ENCODE peak calls at places on chromosomes 2 and 18, in eight cellular contexts. One of them, this sample, is unnamed.
A peak's percentile ranks its signal among the peaks of the same experiment; 100 is the strongest.

GRCh38 chr2:106536490-106536889 is 49.3 kb downstream of the CD8B2 start:
- DNase-seq in left ventricle myocardium inferior: no peak
- DNase-seq in Panc1: no peak
- DNase-seq in IMR-90: no peak
- DNase-seq in HL-60: no peak
- DNase-seq in endodermal cell: no peak
- DNase-seq in CD8-positive, alpha-beta memory T cell: no peak
- DNase-seq in breast epithelium: no peak
- DNase-seq in this sample: no peak

GRCh38 chr18:48727685-48728084 is 188.9 kb downstream of the CTIF start:
- DNase-seq in Panc1: no peak
- DNase-seq in CD8-positive, alpha-beta memory T cell: no peak
- DNase-seq in left ventricle myocardium inferior: no peak
- DNase-seq in IMR-90: no peak
- DNase-seq in endodermal cell: no peak
- DNase-seq in HL-60: no peak
- DNase-seq in breast epithelium: no peak
- DNase-seq in this sample: no peak

GRCh38 chr18:78899241-78899640 is 80.4 kb upstream of the SALL3 start:
- DNase-seq in HL-60: no peak
- DNase-seq in Panc1: no peak
- DNase-seq in breast epithelium: no peak
- DNase-seq in left ventricle myocardium inferior: no peak
- DNase-seq in IMR-90: no peak
- DNase-seq in CD8-positive, alpha-beta memory T cell: no peak
- DNase-seq in endodermal cell: no peak
- DNase-seq in this sample: no peak

GRCh38 chr18:52435301-52435700 is 95.3 kb downstream of the DCC start:
- DNase-seq in Panc1: no peak
- DNase-seq in CD8-positive, alpha-beta memory T cell: no peak
- DNase-seq in IMR-90: no peak
- DNase-seq in left ventricle myocardium inferior: no peak
- DNase-seq in endodermal cell: no peak
- DNase-seq in HL-60: no peak
- DNase-seq in breast epithelium: no peak
- DNase-seq in this sample: no peak

GRCh38 chr18:5058768-5059539 is 138.1 kb downstream of the AKAIN1 start:
- DNase-seq in Panc1: no peak
- DNase-seq in IMR-90: no peak
- DNase-seq in endodermal cell: no peak
- DNase-seq in breast epithelium: no peak
- DNase-seq in left ventricle myocardium inferior: peak; percentile 17
- DNase-seq in HL-60: peak; percentile 13
- DNase-seq in CD8-positive, alpha-beta memory T cell: peak; percentile 48
- DNase-seq in this sample: no peak

GRCh38 chr2:207478572-207478971 is 51.2 kb upstream of the CREB1 start:
- DNase-seq in IMR-90: no peak
- DNase-seq in endodermal cell: no peak
- DNase-seq in left ventricle myocardium inferior: no peak
- DNase-seq in breast epithelium: no peak
- DNase-seq in Panc1: no peak
- DNase-seq in CD8-positive, alpha-beta memory T cell: no peak
- DNase-seq in HL-60: peak; percentile 30
- DNase-seq in this sample: no peak

GRCh38 chr18:55751476-55751875 is 163.5 kb upstream of the TCF4 start:
- DNase-seq in HL-60: no peak
- DNase-seq in Panc1: no peak
- DNase-seq in IMR-90: no peak
- DNase-seq in left ventricle myocardium inferior: no peak
- DNase-seq in breast epithelium: no peak
- DNase-seq in endodermal cell: no peak
- DNase-seq in CD8-positive, alpha-beta memory T cell: no peak
- DNase-seq in this sample: no peak

GRCh38 chr2:73020657-73021370 is 50.7 kb downstream of the SFXN5 start:
- DNase-seq in breast epithelium: no peak
- DNase-seq in left ventricle myocardium inferior: no peak
- DNase-seq in HL-60: no peak
- DNase-seq in IMR-90: peak; percentile 85
- DNase-seq in Panc1: peak; percentile 84
- DNase-seq in CD8-positive, alpha-beta memory T cell: no peak
- DNase-seq in endodermal cell: no peak
- DNase-seq in this sample: no peak

GRCh38 chr2:23824777-23825212 is 102.1 kb downstream of the ATAD2B start:
- DNase-seq in endodermal cell: peak; percentile 50
- DNase-seq in breast epithelium: no peak
- DNase-seq in CD8-positive, alpha-beta memory T cell: no peak
- DNase-seq in Panc1: peak; percentile 48
- DNase-seq in HL-60: no peak
- DNase-seq in IMR-90: peak; percentile 62
- DNase-seq in left ventricle myocardium inferior: no peak
- DNase-seq in this sample: no peak

GRCh38 chr18:74353169-74353775 is 37.6 kb downstream of the C18orf63 start:
- DNase-seq in HL-60: peak; percentile 24
- DNase-seq in IMR-90: peak; percentile 74
- DNase-seq in CD8-positive, alpha-beta memory T cell: peak; percentile 72
- DNase-seq in endodermal cell: peak; percentile 86
- DNase-seq in Panc1: peak; percentile 59
- DNase-seq in left ventricle myocardium inferior: peak; percentile 38
- DNase-seq in breast epithelium: peak; percentile 43
- DNase-seq in this sample: peak; percentile 62

GRCh38 chr2:10817413-10817812 is 4.8 kb upstream of the PDIA6 start:
- DNase-seq in breast epithelium: no peak
- DNase-seq in Panc1: no peak
- DNase-seq in IMR-90: no peak
- DNase-seq in left ventricle myocardium inferior: no peak
- DNase-seq in HL-60: no peak
- DNase-seq in CD8-positive, alpha-beta memory T cell: no peak
- DNase-seq in endodermal cell: peak; percentile 92
- DNase-seq in this sample: no peak

GRCh38 chr2:3127279-3127690 is 250.3 kb downstream of the EIPR1 start:
- DNase-seq in breast epithelium: no peak
- DNase-seq in IMR-90: no peak
- DNase-seq in HL-60: no peak
- DNase-seq in endodermal cell: no peak
- DNase-seq in Panc1: no peak
- DNase-seq in left ventricle myocardium inferior: no peak
- DNase-seq in CD8-positive, alpha-beta memory T cell: no peak
- DNase-seq in this sample: no peak

GRCh38 chr2:240873805-240874714 is 5.4 kb downstream of the AGXT start:
- DNase-seq in left ventricle myocardium inferior: no peak
- DNase-seq in IMR-90: peak; percentile 8
- DNase-seq in CD8-positive, alpha-beta memory T cell: no peak
- DNase-seq in breast epithelium: no peak
- DNase-seq in HL-60: no peak
- DNase-seq in endodermal cell: no peak
- DNase-seq in Panc1: no peak
- DNase-seq in this sample: peak; percentile 62

GRCh38 chr2:169759987-169760386 is 26.4 kb downstream of the KLHL23 start:
- DNase-seq in IMR-90: no peak
- DNase-seq in CD8-positive, alpha-beta memory T cell: no peak
- DNase-seq in HL-60: no peak
- DNase-seq in breast epithelium: no peak
- DNase-seq in Panc1: no peak
- DNase-seq in endodermal cell: no peak
- DNase-seq in left ventricle myocardium inferior: no peak
- DNase-seq in this sample: no peak

GRCh38 chr2:169757778-169758177 is 24.1 kb downstream of the KLHL23 start:
- DNase-seq in IMR-90: no peak
- DNase-seq in HL-60: no peak
- DNase-seq in endodermal cell: no peak
- DNase-seq in CD8-positive, alpha-beta memory T cell: no peak
- DNase-seq in Panc1: no peak
- DNase-seq in breast epithelium: no peak
- DNase-seq in left ventricle myocardium inferior: no peak
- DNase-seq in this sample: no peak

GRCh38 chr2:169757356-169757755 is 23.7 kb downstream of the KLHL23 start:
- DNase-seq in HL-60: no peak
- DNase-seq in IMR-90: no peak
- DNase-seq in Panc1: no peak
- DNase-seq in endodermal cell: no peak
- DNase-seq in CD8-positive, alpha-beta memory T cell: no peak
- DNase-seq in left ventricle myocardium inferior: no peak
- DNase-seq in breast epithelium: no peak
- DNase-seq in this sample: no peak

GRCh38 chr2:169761970-169762292 is 28.3 kb downstream of the KLHL23 start:
- DNase-seq in IMR-90: no peak
- DNase-seq in Panc1: no peak
- DNase-seq in breast epithelium: no peak
- DNase-seq in CD8-positive, alpha-beta memory T cell: no peak
- DNase-seq in HL-60: no peak
- DNase-seq in endodermal cell: no peak
- DNase-seq in left ventricle myocardium inferior: no peak
- DNase-seq in this sample: no peak

DNA sequence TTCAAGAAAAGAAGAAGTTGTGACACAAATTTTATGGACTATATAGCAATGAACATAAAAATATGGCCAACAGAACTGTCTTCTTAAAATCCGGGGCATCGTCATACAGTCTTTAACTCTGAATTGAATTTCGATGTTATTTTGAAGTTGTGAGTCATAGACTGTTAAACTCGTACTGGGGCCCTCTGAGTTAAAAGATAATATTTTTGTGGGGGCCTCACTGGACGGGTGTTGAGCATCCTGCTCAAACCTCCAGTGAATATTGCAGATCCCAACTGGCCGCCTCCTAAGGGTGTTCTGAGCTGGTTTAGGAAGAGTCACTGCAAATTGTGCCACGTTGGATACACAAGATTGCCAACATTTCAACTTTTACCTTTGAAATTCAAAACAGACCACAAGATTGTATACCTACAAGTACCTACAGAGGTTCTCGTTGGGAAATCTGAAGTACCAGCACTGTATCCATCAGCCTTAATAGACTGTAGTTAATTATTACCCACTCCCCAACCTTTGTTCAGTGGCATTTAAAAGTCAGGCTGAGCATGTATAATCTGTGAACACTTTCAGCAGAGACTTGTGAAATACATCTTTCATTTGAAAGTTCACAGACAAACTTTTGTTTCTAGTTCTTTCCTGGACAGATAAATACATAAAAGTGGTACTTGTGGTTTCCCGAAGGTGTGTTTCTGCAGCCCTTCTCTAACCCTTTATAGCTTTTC is 27.8 kb downstream of the KLHL23 start:
- DNase-seq in left ventricle myocardium inferior: no peak
- DNase-seq in HL-60: no peak
- DNase-seq in breast epithelium: no peak
- DNase-seq in IMR-90: no peak
- DNase-seq in CD8-positive, alpha-beta memory T cell: no peak
- DNase-seq in Panc1: no peak
- DNase-seq in endodermal cell: no peak
- DNase-seq in this sample: no peak
- H3K27ac ChIP-seq in left ventricle myocardium inferior: no peak overlapping the region
- H3K27ac ChIP-seq in HL-60: no peak overlapping the region
- H3K27ac ChIP-seq in breast epithelium: no peak overlapping the region
- H3K27ac ChIP-seq in IMR-90: no peak overlapping the region
- H3K27ac ChIP-seq in CD8-positive, alpha-beta memory T cell: no peak overlapping the region
- H3K27ac ChIP-seq in Panc1: no peak overlapping the region
- H3K27ac ChIP-seq in endodermal cell: no peak overlapping the region
- H3K27ac ChIP-seq in this sample: no peak overlapping the region

DNA sequence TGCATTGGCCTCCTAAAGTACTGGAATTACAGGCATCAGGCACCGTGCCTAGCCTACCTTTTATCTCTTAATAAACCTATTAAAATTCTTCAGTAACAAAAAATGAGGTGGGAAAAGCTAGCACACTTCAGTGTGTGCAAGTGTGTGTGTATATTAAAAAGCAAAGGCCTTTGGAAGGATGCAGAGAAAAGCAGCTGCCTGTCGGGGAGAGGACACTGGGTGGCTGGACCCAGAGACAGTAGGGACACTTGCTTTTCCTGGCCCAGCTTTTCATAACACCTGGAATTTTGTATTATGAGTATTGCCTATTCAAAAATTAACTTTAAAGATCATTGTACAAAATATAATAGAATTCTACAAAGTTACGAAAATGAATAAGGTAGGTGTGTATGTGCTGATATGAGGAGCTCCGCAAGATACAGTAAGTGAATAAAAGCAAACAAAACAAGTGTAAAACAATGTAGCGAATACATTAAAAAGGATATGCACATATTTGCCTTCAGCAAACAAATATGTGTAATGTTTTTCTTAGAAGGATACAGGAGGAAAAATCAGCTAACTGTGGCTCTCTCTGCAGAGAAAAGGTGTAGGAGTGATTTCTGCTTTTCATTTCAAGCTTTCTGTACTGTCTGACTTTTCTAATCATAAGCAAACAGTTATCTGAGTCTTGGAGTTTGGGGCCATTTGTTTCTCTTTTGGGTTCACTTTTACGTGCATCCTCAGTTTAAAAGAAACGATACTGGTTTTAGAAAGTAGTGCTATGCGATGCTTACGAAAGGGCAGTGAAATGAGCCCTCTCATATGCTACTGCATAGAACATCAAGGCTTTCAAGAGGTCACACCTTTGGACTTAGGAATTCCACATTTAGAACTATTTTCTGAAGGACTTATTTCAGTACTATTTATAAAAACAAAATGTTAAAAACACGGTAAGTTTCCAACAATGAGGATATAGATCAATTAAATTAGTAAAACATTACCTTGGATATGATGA is 70.8 kb downstream of the USP40 start:
- DNase-seq in CD8-positive, alpha-beta memory T cell: no peak
- DNase-seq in IMR-90: no peak
- DNase-seq in HL-60: no peak
- DNase-seq in left ventricle myocardium inferior: no peak
- DNase-seq in breast epithelium: no peak
- DNase-seq in Panc1: no peak
- DNase-seq in endodermal cell: no peak
- DNase-seq in this sample: no peak
- H3K27ac ChIP-seq in CD8-positive, alpha-beta memory T cell: no peak overlapping the region
- H3K27ac ChIP-seq in IMR-90: no peak overlapping the region
- H3K27ac ChIP-seq in HL-60: no peak overlapping the region
- H3K27ac ChIP-seq in left ventricle myocardium inferior: no peak overlapping the region
- H3K27ac ChIP-seq in breast epithelium: no peak overlapping the region
- H3K27ac ChIP-seq in Panc1: peak overlapping the region; percentile 13
- H3K27ac ChIP-seq in endodermal cell: no peak overlapping the region
- H3K27ac ChIP-seq in this sample: no peak overlapping the region

GRCh38 chr2:198114064-198114463 is 309.7 kb downstream of the PLCL1 start:
- DNase-seq in CD8-positive, alpha-beta memory T cell: no peak
- DNase-seq in Panc1: no peak
- DNase-seq in breast epithelium: no peak
- DNase-seq in HL-60: no peak
- DNase-seq in left ventricle myocardium inferior: peak; percentile 26
- DNase-seq in IMR-90: no peak
- DNase-seq in endodermal cell: no peak
- DNase-seq in this sample: no peak
- H3K27ac ChIP-seq in CD8-positive, alpha-beta memory T cell: no peak overlapping the region
- H3K27ac ChIP-seq in Panc1: no peak overlapping the region
- H3K27ac ChIP-seq in breast epithelium: no peak overlapping the region
- H3K27ac ChIP-seq in HL-60: no peak overlapping the region
- H3K27ac ChIP-seq in left ventricle myocardium inferior: peak overlapping the region; percentile 65
- H3K27ac ChIP-seq in IMR-90: no peak overlapping the region
- H3K27ac ChIP-seq in endodermal cell: no peak overlapping the region
- H3K27ac ChIP-seq in this sample: no peak overlapping the region

DNA sequence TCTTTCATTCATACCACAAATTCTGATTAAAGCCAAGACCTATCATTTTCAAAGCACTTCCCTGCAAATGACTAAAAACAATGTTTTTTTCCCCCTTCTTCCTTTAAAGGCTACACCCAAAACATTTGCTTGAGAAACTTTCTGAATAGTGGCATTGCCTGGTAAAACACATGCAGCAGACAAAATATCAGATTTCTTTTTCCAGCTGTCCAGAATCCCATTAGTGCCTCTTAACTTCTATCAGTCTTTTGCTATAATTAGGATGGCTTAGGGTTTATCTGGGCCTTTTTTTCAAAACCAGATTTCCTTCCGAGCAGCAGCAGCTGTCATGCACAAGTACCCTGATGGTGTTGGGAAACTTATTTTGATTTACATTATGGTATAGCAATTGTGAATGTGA is 50.6 kb downstream of the ALPK2 start:
- DNase-seq in IMR-90: peak; percentile 28
- DNase-seq in Panc1: no peak
- DNase-seq in CD8-positive, alpha-beta memory T cell: no peak
- DNase-seq in HL-60: no peak
- DNase-seq in breast epithelium: no peak
- DNase-seq in endodermal cell: no peak
- DNase-seq in left ventricle myocardium inferior: no peak
- DNase-seq in this sample: no peak
- H3K27ac ChIP-seq in IMR-90: peak overlapping the region; percentile 93
- H3K27ac ChIP-seq in Panc1: no peak overlapping the region
- H3K27ac ChIP-seq in CD8-positive, alpha-beta memory T cell: no peak overlapping the region
- H3K27ac ChIP-seq in HL-60: no peak overlapping the region
- H3K27ac ChIP-seq in breast epithelium: no peak overlapping the region
- H3K27ac ChIP-seq in endodermal cell: no peak overlapping the region
- H3K27ac ChIP-seq in left ventricle myocardium inferior: peak overlapping the region; percentile 44
- H3K27ac ChIP-seq in this sample: no peak overlapping the region